ENCODE peak calls at places on chromosomes 11 and 22, in five cellular contexts. R is fibroblast of lung, F is MM.1S, Y is right cardiac atrium, U is A549. K is an unnamed sample.

GRCh38 chr11:133955091-133955846 is 1.5 kb downstream of the IGSF9B start:
- DNase-seq in R (no peak), F (no peak), Y (peak; percentile 78), U (no peak), K (no peak)

GRCh38 chr22:20751185-20751851 is 22.6 kb upstream of the SERPIND1 start:
- DNase-seq in R (peak; percentile 8), F (no peak), Y (no peak), U (no peak), K (no peak)

GRCh38 chr22:30591191-30591587 is 521 bp downstream of the PES1 start:
- DNase-seq in R (peak; percentile 27), F (peak; percentile 10), Y (no peak), U (no peak), K (no peak)

GRCh38 chr11:14454861-14455632 is 44.6 kb downstream of the COPB1 start:
- DNase-seq in R (peak; percentile 63), F (no peak), Y (no peak), U (peak; percentile 37), K (peak; percentile 42)

GRCh38 chr22:19719488-19720021 is 3.8 kb upstream of the GP1BB start:
- DNase-seq in R (no peak), F (no peak), Y (peak; percentile 16), U (no peak), K (no peak)

GRCh38 chr11:58927393-58928081 is 11.8 kb upstream of the GLYATL1 start:
- DNase-seq in R (peak; percentile 31), F (no peak), Y (no peak), U (no peak), K (peak; percentile 77)

GRCh38 chr11:884578-885070 is 26.0 kb downstream of the CHID1 start:
- DNase-seq in R (no peak), F (no peak), Y (no peak), U (no peak), K (no peak)

GRCh38 chr11:104705475-104706195 is 192.6 kb downstream of the CASP12 start:
- DNase-seq in R (no peak), F (peak; percentile 96), Y (peak; percentile 10), U (no peak), K (peak; percentile 51)

GRCh38 chr22:43152001-43152354 is 619 bp downstream of the TSPO start:
- DNase-seq in R (no peak), F (no peak), Y (no peak), U (no peak), K (peak; percentile 23)

GRCh38 chr11:63761173-63761572 is 7.4 kb downstream of the ZFTA start:
- DNase-seq in R (no peak), F (no peak), Y (no peak), U (no peak), K (peak; percentile 76)

GRCh38 chr11:118519549-118519948 is 7.7 kb upstream of the TTC36 start:
- DNase-seq in R (no peak), F (no peak), Y (no peak), U (no peak), K (no peak)

GRCh38 chr11:18705651-18706281 is 7.2 kb downstream of the TMEM86A start:
- DNase-seq in R (no peak), F (no peak), Y (peak; percentile 49), U (no peak), K (no peak)

GRCh38 chr11:46491661-46492331 is 100.2 kb upstream of the CHRM4 start:
- DNase-seq in R (peak; percentile 59), F (no peak), Y (no peak), U (no peak), K (no peak)

GRCh38 chr11:35947437-35947836 is 3.6 kb downstream of the LDLRAD3 start:
- DNase-seq in R (no peak), F (no peak), Y (no peak), U (no peak), K (no peak)

GRCh38 chr11:35950082-35950481 is 6.2 kb downstream of the LDLRAD3 start:
- DNase-seq in R (no peak), F (no peak), Y (no peak), U (no peak), K (no peak)

GRCh38 chr11:35951659-35952058 is 7.8 kb downstream of the LDLRAD3 start:
- DNase-seq in R (peak; percentile 9), F (no peak), Y (no peak), U (no peak), K (peak; percentile 35)

GRCh38 chr11:35946766-35947165 is 2.9 kb downstream of the LDLRAD3 start:
- DNase-seq in R (no peak), F (no peak), Y (no peak), U (no peak), K (no peak)

DNA sequence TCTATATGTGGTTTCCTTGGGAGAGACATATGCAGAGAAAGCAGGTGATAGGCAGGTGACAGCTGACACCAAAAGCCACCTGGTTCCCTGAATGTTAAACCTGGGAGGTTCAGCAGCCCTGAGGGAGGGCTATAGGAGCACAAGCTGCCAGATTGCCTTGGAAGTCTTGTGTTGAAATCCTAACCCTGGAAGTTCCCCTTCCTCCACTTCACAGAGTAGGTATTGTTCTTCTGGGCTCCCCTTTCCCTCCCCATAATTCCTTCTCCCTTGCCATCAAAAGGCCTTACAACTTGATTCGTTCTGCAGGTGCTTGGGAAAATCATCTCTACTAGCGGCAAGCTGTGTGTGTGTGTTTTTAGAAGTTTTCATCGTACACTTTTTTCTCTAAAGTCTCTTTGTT is 5.4 kb downstream of the LDLRAD3 start:
- DNase-seq in R (no peak), F (no peak), Y (no peak), U (no peak), K (no peak)
- H3K27ac ChIP-seq in R (no peak overlapping the region), F (no peak overlapping the region), Y (no peak overlapping the region), U (no peak overlapping the region), K (no peak overlapping the region)

GRCh38 chr22:49962751-49963646 is 2.4 kb downstream of the PIM3 start:
- DNase-seq in R (no peak), F (peak; percentile 4), Y (peak; percentile 59), U (no peak), K (no peak)
- H3K4me3 ChIP-seq in R (peak overlapping the region; percentile 84), F (no peak overlapping the region), Y (peak overlapping the region; percentile 90), U (peak overlapping the region; percentile 79), K (peak overlapping the region; percentile 93)

DNA sequence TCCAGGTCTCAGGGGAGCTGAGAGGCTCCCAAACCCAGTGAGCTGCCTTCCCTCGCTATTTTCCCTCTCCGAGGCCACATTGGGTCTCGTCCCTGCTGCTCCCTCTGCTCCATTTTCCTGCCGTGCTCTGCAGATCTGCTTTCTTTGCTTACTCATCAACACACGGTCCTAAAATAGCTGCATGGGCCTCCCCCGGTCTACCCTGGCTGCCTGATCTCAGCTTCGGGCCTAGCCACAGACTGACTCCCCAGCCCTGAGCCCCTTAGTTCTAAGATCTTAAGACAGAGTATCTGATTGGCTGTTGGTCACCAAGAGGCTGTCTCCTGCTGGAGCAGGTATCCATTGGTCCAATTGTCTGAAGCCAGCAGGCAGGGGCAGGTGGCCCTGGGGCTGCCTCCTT is 53.7 kb upstream of the NECTIN1 start:
- DNase-seq in R (no peak), F (peak; percentile 20), Y (no peak), U (no peak), K (no peak)
- H3K27ac ChIP-seq in R (no peak overlapping the region), F (no peak overlapping the region), Y (no peak overlapping the region), U (no peak overlapping the region), K (no peak overlapping the region)

DNA sequence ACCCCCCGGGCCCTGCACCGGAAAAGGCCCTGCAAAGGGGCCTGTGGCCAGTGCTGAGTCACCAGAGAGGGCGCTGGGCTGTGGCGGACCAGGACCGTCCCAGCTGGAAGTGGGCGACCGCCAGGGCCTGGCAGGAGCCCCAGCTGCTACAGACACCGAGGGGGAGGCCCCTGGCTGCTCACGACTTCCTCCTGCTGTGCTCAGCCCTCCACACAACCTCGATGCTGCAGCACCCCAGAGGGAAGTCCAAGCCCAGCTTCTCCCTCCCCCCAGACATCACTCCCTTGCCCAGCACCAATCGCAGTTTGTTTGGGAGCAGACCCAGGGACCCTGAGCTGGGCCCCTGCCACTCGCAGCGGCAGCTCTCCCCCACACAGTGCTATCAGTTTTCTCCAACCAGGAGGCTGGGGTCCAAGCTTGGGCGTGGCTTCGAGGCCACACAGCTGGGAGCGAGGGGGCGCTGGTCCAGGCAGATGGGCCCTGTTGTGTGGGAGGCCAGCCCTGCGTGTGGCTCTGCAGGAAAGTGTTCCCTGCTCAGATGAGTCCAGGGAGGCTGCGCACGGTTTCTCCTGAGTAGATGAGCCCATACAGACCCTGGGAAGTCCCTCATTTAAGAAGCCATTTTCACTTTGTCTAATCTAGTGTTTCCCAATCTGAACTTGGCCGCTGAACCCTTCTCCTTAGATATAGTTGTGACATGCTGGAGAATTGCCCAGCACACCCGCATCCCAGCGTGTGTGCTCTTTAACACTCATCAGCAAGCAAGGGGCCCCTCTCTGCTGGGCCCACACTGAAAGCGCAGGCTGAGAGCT is 5.6 kb upstream of the SH3BP1 start:
- DNase-seq in R (peak; percentile 92), F (no peak), Y (peak; percentile 93), U (no peak), K (peak; percentile 86)
- H3K4me3 ChIP-seq in R (peak overlapping the region; percentile 27), F (no peak overlapping the region), Y (no peak overlapping the region), U (no peak overlapping the region), K (no peak overlapping the region)

GRCh38 chr11:44578279-44578678 is 12.8 kb downstream of the CD82 start:
- DNase-seq in R (no peak), F (no peak), Y (no peak), U (no peak), K (no peak)
- H3K27ac ChIP-seq in R (no peak overlapping the region), F (no peak overlapping the region), Y (no peak overlapping the region), U (no peak overlapping the region), K (no peak overlapping the region)

DNA sequence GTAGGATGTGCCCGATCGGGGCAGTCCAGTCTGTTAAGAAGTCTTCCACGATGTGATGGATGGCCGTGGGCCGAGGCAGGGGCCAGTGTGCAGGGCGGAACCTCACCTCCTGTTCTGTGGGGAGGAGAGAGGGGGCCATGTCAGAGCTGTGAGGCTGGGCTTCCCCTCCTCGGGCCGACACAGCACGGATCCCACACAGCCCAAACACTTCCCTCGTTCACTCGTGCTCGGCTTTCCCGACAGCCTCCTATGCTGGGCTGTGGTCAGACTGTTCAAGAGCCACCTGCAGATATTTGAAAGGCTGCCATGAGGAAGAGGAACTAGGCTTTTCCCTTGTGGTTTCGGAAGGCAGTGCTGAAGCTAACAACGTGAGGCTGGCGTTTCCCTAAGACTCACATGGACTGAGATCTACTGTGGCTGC is 12.3 kb upstream of the TXN2 start:
- DNase-seq in R (no peak), F (peak; percentile 71), Y (no peak), U (no peak), K (no peak)
- H3K4me3 ChIP-seq in R (no peak overlapping the region), F (peak overlapping the region; percentile 33), Y (no peak overlapping the region), U (no peak overlapping the region), K (no peak overlapping the region)

DNA sequence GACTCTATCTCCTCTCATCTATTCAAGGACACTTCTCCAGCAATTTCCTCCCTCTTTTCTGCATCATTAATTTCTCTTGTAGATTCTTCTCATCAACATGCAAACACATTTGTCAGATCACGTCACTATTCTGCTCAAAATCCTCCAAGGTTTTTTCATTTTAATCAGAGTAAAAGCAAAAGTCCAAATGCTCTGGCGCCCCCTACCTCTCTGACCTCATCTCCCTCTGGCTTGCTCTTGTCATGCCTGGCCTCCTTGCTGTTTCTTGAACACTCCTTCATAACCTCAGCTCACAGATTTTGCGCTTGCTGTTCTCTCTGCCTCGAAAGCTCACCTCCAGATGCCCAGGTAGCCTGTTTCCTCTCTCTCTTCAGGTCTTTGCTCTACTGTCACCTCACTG is 22.4 kb downstream of the RTCB start:
- DNase-seq in R (peak; percentile 16), F (no peak), Y (no peak), U (peak; percentile 12), K (peak; percentile 46)
- H3K27ac ChIP-seq in R (no peak overlapping the region), F (no peak overlapping the region), Y (no peak overlapping the region), U (no peak overlapping the region), K (no peak overlapping the region)